ENCODE peak calls at places on chromosomes 13 and 19, in four cellular contexts. L is mucosa of gallbladder, F is M059J, V is cardiac fibroblast. I is an unnamed sample.

GRCh38 chr19:47863514-47863936 is 4.5 kb downstream of the TPRX2 start:
- DNase-seq in L (peak), F (peak), V (peak), I (peak)

GRCh38 chr19:42989851-42990250 is 36.4 kb downstream of the PSG11 start:
- DNase-seq in L (no peak), F (no peak), V (no peak), I (no peak)

GRCh38 chr19:7224205-7224833 is 69.9 kb downstream of the INSR start:
- DNase-seq in L (peak), F (no peak), V (peak), I (no peak)

GRCh38 chr19:33819496-33819874 is 22.8 kb downstream of the KCTD15 start:
- DNase-seq in L (no peak), F (no peak), V (no peak), I (no peak)

GRCh38 chr13:44326961-44327360 is 46.7 kb upstream of the SERP2 start:
- DNase-seq in L (no peak), F (no peak), V (no peak), I (no peak)

GRCh38 chr13:26971990-26972888 is 199.4 kb downstream of the USP12 start:
- DNase-seq in L (peak), F (peak), V (peak), I (no peak)

GRCh38 chr13:67230774-67231480 is 791 bp upstream of the PCDH9 start:
- DNase-seq in L (peak), F (peak), V (peak), I (peak)

GRCh38 chr19:55265173-55265572 is 6.4 kb upstream of the PPP6R1 start:
- DNase-seq in L (no peak), F (no peak), V (no peak), I (no peak)

GRCh38 chr19:5035817-5036732 is 67.2 kb downstream of the KDM4B start:
- DNase-seq in L (no peak), F (no peak), V (no peak), I (peak)

GRCh38 chr19:17847538-17848366 is at the start of gene JAK3:
- DNase-seq in L (peak), F (no peak), V (peak), I (peak)

GRCh38 chr19:3178377-3178972 is at the start of gene S1PR4:
- DNase-seq in L (no peak), F (no peak), V (no peak), I (no peak)

GRCh38 chr19:10006335-10006708 is 4.0 kb downstream of the COL5A3 start:
- DNase-seq in L (peak), F (no peak), V (peak), I (no peak)

GRCh38 chr13:35472308-35473008 is 4.0 kb downstream of the MAB21L1 start:
- DNase-seq in L (no peak), F (no peak), V (no peak), I (no peak)